ENCODE peak calls at places on chromosomes 11 and 22, in seven cellular contexts. One of them, this sample, is unnamed. For H3K36me3 and H3K27me3, the result is how much of the 10 kb centered on the place peaks cover.

GRCh38 chr22:30299322-30299721 is 10.0 kb upstream of the CASTOR1 start:
- DNase-seq in neural progenitor cell: no peak
- DNase-seq in testis: no peak
- DNase-seq in bronchial epithelial cell: no peak
- DNase-seq in endodermal cell: no peak
- DNase-seq in fibroblast of lung: no peak
- DNase-seq in psoas muscle: no peak
- DNase-seq in this sample: peak

GRCh38 chr11:45665206-45665932 is at the start of gene CHST1:
- DNase-seq in neural progenitor cell: peak
- DNase-seq in testis: peak
- DNase-seq in bronchial epithelial cell: no peak
- DNase-seq in endodermal cell: peak
- DNase-seq in fibroblast of lung: peak
- DNase-seq in psoas muscle: peak
- DNase-seq in this sample: peak

GRCh38 chr22:38214248-38215056 is 12.7 kb downstream of the MAFF start:
- DNase-seq in neural progenitor cell: peak
- DNase-seq in testis: peak
- DNase-seq in bronchial epithelial cell: peak
- DNase-seq in endodermal cell: peak
- DNase-seq in fibroblast of lung: peak
- DNase-seq in psoas muscle: peak
- DNase-seq in this sample: peak

GRCh38 chr22:47553436-47553835 is 791.0 kb downstream of the TBC1D22A start:
- DNase-seq in neural progenitor cell: no peak
- DNase-seq in testis: no peak
- DNase-seq in bronchial epithelial cell: no peak
- DNase-seq in endodermal cell: no peak
- DNase-seq in fibroblast of lung: no peak
- DNase-seq in psoas muscle: no peak
- DNase-seq in this sample: no peak

GRCh38 chr11:43567396-43567975 is 113.1 kb upstream of the HSD17B12 start:
- DNase-seq in neural progenitor cell: peak
- DNase-seq in testis: no peak
- DNase-seq in bronchial epithelial cell: peak
- DNase-seq in endodermal cell: peak
- DNase-seq in fibroblast of lung: peak
- DNase-seq in psoas muscle: no peak
- DNase-seq in this sample: peak

GRCh38 chr11:13207665-13208594 is 69.7 kb upstream of the BMAL1 start:
- DNase-seq in neural progenitor cell: no peak
- DNase-seq in testis: no peak
- DNase-seq in bronchial epithelial cell: peak
- DNase-seq in endodermal cell: peak
- DNase-seq in fibroblast of lung: peak
- DNase-seq in psoas muscle: peak
- DNase-seq in this sample: no peak

GRCh38 chr11:110921742-110922200 is 209.5 kb upstream of the ARHGAP20 start:
- DNase-seq in neural progenitor cell: peak
- DNase-seq in testis: peak
- DNase-seq in bronchial epithelial cell: peak
- DNase-seq in endodermal cell: peak
- DNase-seq in fibroblast of lung: peak
- DNase-seq in psoas muscle: no peak
- DNase-seq in this sample: peak

GRCh38 chr11:65852508-65853248 is 5.3 kb downstream of the CFL1 start:
- DNase-seq in neural progenitor cell: peak
- DNase-seq in testis: no peak
- DNase-seq in bronchial epithelial cell: no peak
- DNase-seq in endodermal cell: no peak
- DNase-seq in fibroblast of lung: no peak
- DNase-seq in psoas muscle: no peak
- DNase-seq in this sample: peak

GRCh38 chr11:60972182-60973030 is 926 bp downstream of the CD6 start:
- DNase-seq in neural progenitor cell: no peak
- DNase-seq in testis: no peak
- DNase-seq in bronchial epithelial cell: no peak
- DNase-seq in endodermal cell: peak
- DNase-seq in fibroblast of lung: no peak
- DNase-seq in psoas muscle: no peak
- DNase-seq in this sample: no peak

GRCh38 chr11:95229199-95230053 is 1.6 kb downstream of the SESN3 start:
- DNase-seq in neural progenitor cell: no peak
- DNase-seq in testis: no peak
- DNase-seq in bronchial epithelial cell: peak
- DNase-seq in endodermal cell: no peak
- DNase-seq in fibroblast of lung: peak
- DNase-seq in psoas muscle: no peak
- DNase-seq in this sample: peak

DNA sequence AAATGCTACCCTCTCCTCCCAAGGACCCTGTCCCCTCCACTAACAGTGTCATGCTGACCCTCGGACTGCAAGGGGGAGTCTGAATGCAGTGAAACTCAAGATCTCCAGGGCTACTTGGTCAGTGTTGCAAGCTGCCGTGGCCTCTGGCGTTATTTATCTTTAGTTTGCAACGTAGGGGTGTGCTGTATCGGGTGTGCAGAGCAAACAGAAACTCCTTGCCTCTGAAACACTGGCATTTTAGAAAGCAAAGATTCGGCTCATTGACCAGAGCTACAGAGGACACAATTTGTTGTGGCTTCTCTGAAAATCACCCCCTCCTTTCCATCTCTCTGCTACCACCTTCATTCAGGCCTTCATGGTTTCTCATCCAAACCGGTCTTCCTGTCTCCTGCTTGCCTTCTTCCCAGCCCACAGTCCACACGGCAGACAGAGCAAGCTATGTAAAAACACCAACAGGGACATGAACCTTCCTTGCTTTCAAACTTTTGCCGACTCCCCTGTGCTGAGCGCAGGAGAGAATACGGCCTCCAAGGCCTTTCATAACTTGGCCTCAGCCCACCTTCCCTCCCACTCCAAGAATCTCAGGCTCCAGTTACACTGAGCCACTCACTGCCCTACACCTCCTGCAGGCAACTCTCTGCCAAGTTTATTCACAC is 14.9 kb downstream of the FZD4 start:
- DNase-seq in neural progenitor cell: no peak
- DNase-seq in testis: peak
- DNase-seq in bronchial epithelial cell: peak
- DNase-seq in endodermal cell: peak
- DNase-seq in fibroblast of lung: peak
- DNase-seq in psoas muscle: peak
- DNase-seq in this sample: no peak
- H3K4me3 ChIP-seq in neural progenitor cell: no peak
- H3K4me3 ChIP-seq in testis: no peak
- H3K4me3 ChIP-seq in bronchial epithelial cell: no peak
- H3K4me3 ChIP-seq in endodermal cell: no peak
- H3K4me3 ChIP-seq in fibroblast of lung: peak
- H3K4me3 ChIP-seq in psoas muscle: peak
- H3K4me3 ChIP-seq in this sample: no peak

DNA sequence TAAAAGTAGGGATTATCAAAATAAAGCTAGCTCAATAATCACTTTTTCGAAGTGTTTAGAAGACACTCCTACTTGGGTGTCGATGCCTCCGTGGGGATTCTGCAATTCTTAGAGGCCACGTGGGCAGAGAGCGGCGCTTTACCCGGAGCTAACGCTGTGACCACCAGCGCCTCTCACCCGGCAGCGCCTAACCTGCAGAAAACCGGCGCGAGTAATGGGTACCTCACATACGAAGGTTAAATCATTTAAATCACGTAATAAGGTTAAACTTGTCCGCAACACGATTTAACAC is 547 bp downstream of the TAF1D start:
- DNase-seq in neural progenitor cell: peak
- DNase-seq in testis: peak
- DNase-seq in bronchial epithelial cell: peak
- DNase-seq in endodermal cell: peak
- DNase-seq in fibroblast of lung: peak
- DNase-seq in psoas muscle: peak
- DNase-seq in this sample: peak
- H3K36me3 ChIP-seq in neural progenitor cell: under half
- H3K36me3 ChIP-seq in testis: under half
- H3K36me3 ChIP-seq in bronchial epithelial cell: under half
- H3K36me3 ChIP-seq in endodermal cell: under half
- H3K36me3 ChIP-seq in fibroblast of lung: under half
- H3K36me3 ChIP-seq in psoas muscle: half or more
- H3K36me3 ChIP-seq in this sample: under half

GRCh38 chr22:26333088-26333800 is 95.8 kb upstream of the ASPHD2 start:
- DNase-seq in neural progenitor cell: no peak
- DNase-seq in testis: no peak
- DNase-seq in bronchial epithelial cell: no peak
- DNase-seq in endodermal cell: no peak
- DNase-seq in fibroblast of lung: no peak
- DNase-seq in psoas muscle: no peak
- DNase-seq in this sample: no peak

GRCh38 chr22:26334232-26334631 is 94.8 kb upstream of the ASPHD2 start:
- DNase-seq in neural progenitor cell: no peak
- DNase-seq in testis: no peak
- DNase-seq in bronchial epithelial cell: no peak
- DNase-seq in endodermal cell: no peak
- DNase-seq in fibroblast of lung: no peak
- DNase-seq in psoas muscle: no peak
- DNase-seq in this sample: no peak

GRCh38 chr22:26330971-26331625 is 98.0 kb upstream of the ASPHD2 start:
- DNase-seq in neural progenitor cell: peak
- DNase-seq in testis: peak
- DNase-seq in bronchial epithelial cell: peak
- DNase-seq in endodermal cell: peak
- DNase-seq in fibroblast of lung: peak
- DNase-seq in psoas muscle: no peak
- DNase-seq in this sample: peak

GRCh38 chr22:26339755-26340154 is 89.3 kb upstream of the ASPHD2 start:
- DNase-seq in neural progenitor cell: no peak
- DNase-seq in testis: no peak
- DNase-seq in bronchial epithelial cell: no peak
- DNase-seq in endodermal cell: no peak
- DNase-seq in fibroblast of lung: peak
- DNase-seq in psoas muscle: no peak
- DNase-seq in this sample: no peak

GRCh38 chr22:26336773-26337172 is 92.3 kb upstream of the ASPHD2 start:
- DNase-seq in neural progenitor cell: no peak
- DNase-seq in testis: no peak
- DNase-seq in bronchial epithelial cell: no peak
- DNase-seq in endodermal cell: no peak
- DNase-seq in fibroblast of lung: no peak
- DNase-seq in psoas muscle: no peak
- DNase-seq in this sample: no peak
- H3K27me3 ChIP-seq in neural progenitor cell: half or more
- H3K27me3 ChIP-seq in testis: under half
- H3K27me3 ChIP-seq in bronchial epithelial cell: under half
- H3K27me3 ChIP-seq in endodermal cell: under half
- H3K27me3 ChIP-seq in fibroblast of lung: under half
- H3K27me3 ChIP-seq in psoas muscle: under half
- H3K27me3 ChIP-seq in this sample: under half

GRCh38 chr22:31938258-31938657 is 6.1 kb upstream of the YWHAH start:
- DNase-seq in neural progenitor cell: no peak
- DNase-seq in testis: no peak
- DNase-seq in bronchial epithelial cell: no peak
- DNase-seq in endodermal cell: no peak
- DNase-seq in fibroblast of lung: no peak
- DNase-seq in psoas muscle: no peak
- DNase-seq in this sample: no peak
- H3K4me3 ChIP-seq in neural progenitor cell: no peak
- H3K4me3 ChIP-seq in testis: no peak
- H3K4me3 ChIP-seq in bronchial epithelial cell: no peak
- H3K4me3 ChIP-seq in endodermal cell: no peak
- H3K4me3 ChIP-seq in fibroblast of lung: no peak
- H3K4me3 ChIP-seq in psoas muscle: no peak
- H3K4me3 ChIP-seq in this sample: no peak

GRCh38 chr11:58567889-58568512 is 7.7 kb downstream of the LPXN start:
- DNase-seq in neural progenitor cell: peak
- DNase-seq in testis: peak
- DNase-seq in bronchial epithelial cell: peak
- DNase-seq in endodermal cell: peak
- DNase-seq in fibroblast of lung: peak
- DNase-seq in psoas muscle: peak
- DNase-seq in this sample: peak
- H3K36me3 ChIP-seq in neural progenitor cell: under half
- H3K36me3 ChIP-seq in testis: under half
- H3K36me3 ChIP-seq in bronchial epithelial cell: under half
- H3K36me3 ChIP-seq in endodermal cell: under half
- H3K36me3 ChIP-seq in fibroblast of lung: under half
- H3K36me3 ChIP-seq in psoas muscle: half or more
- H3K36me3 ChIP-seq in this sample: under half

DNA sequence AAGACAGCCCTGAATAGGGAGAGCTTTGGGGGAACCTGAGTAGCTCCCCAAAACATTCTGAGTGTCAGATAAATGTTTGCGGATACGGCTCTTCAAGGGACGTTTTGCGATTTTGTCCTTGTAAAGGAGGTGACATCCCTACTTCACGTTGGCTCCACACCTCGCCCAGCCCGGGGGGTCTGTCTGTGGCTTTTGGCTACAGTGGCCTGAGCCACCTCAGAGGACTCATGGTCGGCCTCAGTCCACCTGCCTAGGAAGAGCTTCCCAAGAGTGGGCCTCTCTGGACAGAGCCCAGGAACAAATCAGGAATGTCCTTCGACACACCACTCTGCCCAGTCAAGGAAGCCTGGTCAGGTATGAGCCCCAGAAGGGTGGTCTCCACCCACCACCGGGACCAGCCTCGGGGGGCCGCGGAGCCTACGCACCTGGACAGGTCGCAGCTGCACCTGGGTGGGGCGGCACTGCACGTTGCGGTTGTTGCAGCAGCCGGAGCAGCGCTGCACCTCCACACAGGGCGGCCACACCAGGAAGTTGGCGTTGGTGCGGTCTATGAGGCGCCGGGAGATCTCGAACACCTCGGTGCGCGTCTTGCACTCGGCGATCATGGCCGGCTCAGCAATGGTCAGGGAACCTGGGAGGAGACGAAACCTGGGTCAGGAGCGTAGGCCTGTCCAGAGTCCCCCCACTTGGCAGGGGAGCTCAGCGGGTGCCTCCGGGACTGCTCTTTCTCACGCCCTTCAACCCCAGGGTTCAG is 13.4 kb downstream of the PDGFB start:
- DNase-seq in neural progenitor cell: no peak
- DNase-seq in testis: no peak
- DNase-seq in bronchial epithelial cell: no peak
- DNase-seq in endodermal cell: no peak
- DNase-seq in fibroblast of lung: no peak
- DNase-seq in psoas muscle: no peak
- DNase-seq in this sample: peak
- H3K27me3 ChIP-seq in neural progenitor cell: half or more
- H3K27me3 ChIP-seq in testis: under half
- H3K27me3 ChIP-seq in bronchial epithelial cell: under half
- H3K27me3 ChIP-seq in endodermal cell: under half
- H3K27me3 ChIP-seq in fibroblast of lung: under half
- H3K27me3 ChIP-seq in psoas muscle: under half
- H3K27me3 ChIP-seq in this sample: under half

DNA sequence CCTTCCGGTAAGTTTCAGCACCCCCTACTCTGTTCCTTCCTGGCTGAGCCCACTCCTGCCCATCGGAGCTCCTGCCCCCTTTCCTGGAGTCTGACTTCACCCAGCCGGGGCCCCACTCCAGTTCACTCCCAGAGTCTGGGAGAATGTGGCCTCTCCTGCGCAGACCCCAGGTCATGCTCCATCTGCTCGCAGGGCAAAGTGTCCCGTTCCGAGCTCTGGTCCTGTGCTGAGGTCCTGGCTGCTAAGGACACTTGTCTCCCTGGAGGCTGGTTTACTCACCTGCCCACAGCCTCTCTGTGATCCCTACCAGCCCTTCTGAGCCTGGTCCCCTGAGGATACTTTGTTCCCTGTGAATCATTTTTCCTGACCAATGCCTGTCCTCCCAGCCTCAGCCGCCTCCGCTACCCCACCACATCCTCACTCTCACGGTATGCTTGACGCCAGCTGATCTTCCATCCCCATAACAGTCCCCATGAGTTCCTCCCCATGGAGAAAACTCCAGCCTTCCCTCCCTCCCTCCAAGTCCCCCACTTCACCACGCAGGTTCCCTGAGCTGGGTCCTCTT is 526 bp downstream of the IFITM10 start:
- DNase-seq in neural progenitor cell: no peak
- DNase-seq in testis: no peak
- DNase-seq in bronchial epithelial cell: peak
- DNase-seq in endodermal cell: no peak
- DNase-seq in fibroblast of lung: peak
- DNase-seq in psoas muscle: no peak
- DNase-seq in this sample: peak
- H3K4me3 ChIP-seq in neural progenitor cell: no peak
- H3K4me3 ChIP-seq in testis: no peak
- H3K4me3 ChIP-seq in bronchial epithelial cell: peak
- H3K4me3 ChIP-seq in endodermal cell: no peak
- H3K4me3 ChIP-seq in fibroblast of lung: no peak
- H3K4me3 ChIP-seq in psoas muscle: no peak
- H3K4me3 ChIP-seq in this sample: no peak